ENCODE peak calls at places on chromosomes 13 and 19, in ten cellular contexts. One of them, this sample, is unnamed.

GRCh38 chr13:110726726-110727125 is 13.2 kb downstream of the ING1 start:
- DNase-seq in Panc1: no peak
- DNase-seq in stomach: no peak
- DNase-seq in fibroblast of pulmonary artery: no peak
- DNase-seq in lower leg skin: no peak
- DNase-seq in heart right ventricle: no peak
- DNase-seq in left ventricle myocardium inferior: no peak
- DNase-seq in CD8-positive, alpha-beta T cell: peak
- DNase-seq in astrocyte of the spinal cord: no peak
- DNase-seq in fibroblast of lung: no peak
- DNase-seq in this sample: no peak

GRCh38 chr13:65679240-65679639 is 1550.9 kb downstream of the PCDH9 start:
- DNase-seq in Panc1: no peak
- DNase-seq in stomach: no peak
- DNase-seq in fibroblast of pulmonary artery: peak
- DNase-seq in lower leg skin: no peak
- DNase-seq in heart right ventricle: no peak
- DNase-seq in left ventricle myocardium inferior: no peak
- DNase-seq in CD8-positive, alpha-beta T cell: no peak
- DNase-seq in astrocyte of the spinal cord: peak
- DNase-seq in fibroblast of lung: peak
- DNase-seq in this sample: no peak

GRCh38 chr13:75787249-75787940 is 151.3 kb downstream of the LMO7 start:
- DNase-seq in Panc1: no peak
- DNase-seq in stomach: no peak
- DNase-seq in fibroblast of pulmonary artery: peak
- DNase-seq in lower leg skin: no peak
- DNase-seq in heart right ventricle: no peak
- DNase-seq in left ventricle myocardium inferior: no peak
- DNase-seq in CD8-positive, alpha-beta T cell: no peak
- DNase-seq in astrocyte of the spinal cord: peak
- DNase-seq in fibroblast of lung: peak
- DNase-seq in this sample: peak

GRCh38 chr13:49711218-49711863 is 20.1 kb upstream of the EBPL start:
- DNase-seq in Panc1: no peak
- DNase-seq in stomach: no peak
- DNase-seq in fibroblast of pulmonary artery: peak
- DNase-seq in lower leg skin: no peak
- DNase-seq in heart right ventricle: no peak
- DNase-seq in left ventricle myocardium inferior: no peak
- DNase-seq in CD8-positive, alpha-beta T cell: no peak
- DNase-seq in astrocyte of the spinal cord: peak
- DNase-seq in fibroblast of lung: peak
- DNase-seq in this sample: peak

GRCh38 chr13:94481966-94482365 is 2.5 kb upstream of the DCT start:
- DNase-seq in Panc1: no peak
- DNase-seq in stomach: no peak
- DNase-seq in fibroblast of pulmonary artery: peak
- DNase-seq in lower leg skin: no peak
- DNase-seq in heart right ventricle: no peak
- DNase-seq in left ventricle myocardium inferior: peak
- DNase-seq in CD8-positive, alpha-beta T cell: no peak
- DNase-seq in astrocyte of the spinal cord: peak
- DNase-seq in fibroblast of lung: peak
- DNase-seq in this sample: peak

GRCh38 chr19:50311723-50312635 is 17.2 kb downstream of the KCNC3 start:
- DNase-seq in Panc1: no peak
- DNase-seq in stomach: no peak
- DNase-seq in fibroblast of pulmonary artery: no peak
- DNase-seq in lower leg skin: no peak
- DNase-seq in heart right ventricle: no peak
- DNase-seq in left ventricle myocardium inferior: no peak
- DNase-seq in CD8-positive, alpha-beta T cell: no peak
- DNase-seq in astrocyte of the spinal cord: no peak
- DNase-seq in fibroblast of lung: no peak
- DNase-seq in this sample: no peak

GRCh38 chr13:35954207-35954560 is 177.0 kb downstream of the DCLK1 start:
- DNase-seq in Panc1: no peak
- DNase-seq in stomach: no peak
- DNase-seq in fibroblast of pulmonary artery: no peak
- DNase-seq in lower leg skin: no peak
- DNase-seq in heart right ventricle: no peak
- DNase-seq in left ventricle myocardium inferior: no peak
- DNase-seq in CD8-positive, alpha-beta T cell: no peak
- DNase-seq in astrocyte of the spinal cord: no peak
- DNase-seq in fibroblast of lung: no peak
- DNase-seq in this sample: no peak

GRCh38 chr19:1826557-1827521 is 14.8 kb upstream of the ATP8B3 start:
- DNase-seq in Panc1: no peak
- DNase-seq in stomach: no peak
- DNase-seq in fibroblast of pulmonary artery: peak
- DNase-seq in lower leg skin: no peak
- DNase-seq in heart right ventricle: no peak
- DNase-seq in left ventricle myocardium inferior: no peak
- DNase-seq in CD8-positive, alpha-beta T cell: no peak
- DNase-seq in astrocyte of the spinal cord: no peak
- DNase-seq in fibroblast of lung: no peak
- DNase-seq in this sample: no peak

GRCh38 chr19:30160426-30160825 is 211.8 kb upstream of the ZNF536 start:
- DNase-seq in Panc1: no peak
- DNase-seq in stomach: no peak
- DNase-seq in fibroblast of pulmonary artery: no peak
- DNase-seq in lower leg skin: peak
- DNase-seq in heart right ventricle: no peak
- DNase-seq in left ventricle myocardium inferior: no peak
- DNase-seq in CD8-positive, alpha-beta T cell: no peak
- DNase-seq in astrocyte of the spinal cord: no peak
- DNase-seq in fibroblast of lung: no peak
- DNase-seq in this sample: no peak

GRCh38 chr19:30906871-30907270 is 442.4 kb downstream of the TSHZ3 start:
- DNase-seq in Panc1: no peak
- DNase-seq in stomach: no peak
- DNase-seq in fibroblast of pulmonary artery: no peak
- DNase-seq in lower leg skin: no peak
- DNase-seq in heart right ventricle: no peak
- DNase-seq in left ventricle myocardium inferior: no peak
- DNase-seq in CD8-positive, alpha-beta T cell: no peak
- DNase-seq in astrocyte of the spinal cord: no peak
- DNase-seq in fibroblast of lung: no peak
- DNase-seq in this sample: no peak

GRCh38 chr13:99656092-99656745 is 154.9 kb downstream of the TM9SF2 start:
- DNase-seq in Panc1: peak
- DNase-seq in stomach: peak
- DNase-seq in fibroblast of pulmonary artery: peak
- DNase-seq in lower leg skin: peak
- DNase-seq in heart right ventricle: peak
- DNase-seq in left ventricle myocardium inferior: peak
- DNase-seq in CD8-positive, alpha-beta T cell: peak
- DNase-seq in astrocyte of the spinal cord: peak
- DNase-seq in fibroblast of lung: peak
- DNase-seq in this sample: peak

GRCh38 chr13:66994097-66994496 is 236.0 kb downstream of the PCDH9 start:
- DNase-seq in Panc1: no peak
- DNase-seq in stomach: peak
- DNase-seq in fibroblast of pulmonary artery: peak
- DNase-seq in lower leg skin: peak
- DNase-seq in heart right ventricle: peak
- DNase-seq in left ventricle myocardium inferior: peak
- DNase-seq in CD8-positive, alpha-beta T cell: no peak
- DNase-seq in astrocyte of the spinal cord: peak
- DNase-seq in fibroblast of lung: peak
- DNase-seq in this sample: no peak

GRCh38 chr13:21868823-21869222 is 197.9 kb downstream of the FGF9 start:
- DNase-seq in Panc1: no peak
- DNase-seq in stomach: no peak
- DNase-seq in fibroblast of pulmonary artery: no peak
- DNase-seq in lower leg skin: no peak
- DNase-seq in heart right ventricle: no peak
- DNase-seq in left ventricle myocardium inferior: no peak
- DNase-seq in CD8-positive, alpha-beta T cell: no peak
- DNase-seq in astrocyte of the spinal cord: no peak
- DNase-seq in fibroblast of lung: no peak
- DNase-seq in this sample: no peak

GRCh38 chr13:89029062-89029461 is 1357.9 kb downstream of the SLITRK5 start:
- DNase-seq in Panc1: no peak
- DNase-seq in stomach: no peak
- DNase-seq in fibroblast of pulmonary artery: no peak
- DNase-seq in lower leg skin: no peak
- DNase-seq in heart right ventricle: no peak
- DNase-seq in left ventricle myocardium inferior: no peak
- DNase-seq in CD8-positive, alpha-beta T cell: no peak
- DNase-seq in astrocyte of the spinal cord: no peak
- DNase-seq in fibroblast of lung: peak
- DNase-seq in this sample: no peak

GRCh38 chr13:36870050-36870692 is 49.9 kb downstream of the SMAD9 start:
- DNase-seq in Panc1: no peak
- DNase-seq in stomach: no peak
- DNase-seq in fibroblast of pulmonary artery: no peak
- DNase-seq in lower leg skin: no peak
- DNase-seq in heart right ventricle: no peak
- DNase-seq in left ventricle myocardium inferior: no peak
- DNase-seq in CD8-positive, alpha-beta T cell: no peak
- DNase-seq in astrocyte of the spinal cord: no peak
- DNase-seq in fibroblast of lung: no peak
- DNase-seq in this sample: no peak

GRCh38 chr13:92967923-92968322 is 258.7 kb upstream of the GPC6 start:
- DNase-seq in Panc1: no peak
- DNase-seq in stomach: no peak
- DNase-seq in fibroblast of pulmonary artery: peak
- DNase-seq in lower leg skin: no peak
- DNase-seq in heart right ventricle: no peak
- DNase-seq in left ventricle myocardium inferior: no peak
- DNase-seq in CD8-positive, alpha-beta T cell: no peak
- DNase-seq in astrocyte of the spinal cord: peak
- DNase-seq in fibroblast of lung: peak
- DNase-seq in this sample: no peak
- TF ChIP-seq CTCF in Panc1: peak
- TF ChIP-seq CTCF in stomach: no peak
- TF ChIP-seq CTCF in fibroblast of pulmonary artery: peak
- TF ChIP-seq CTCF in lower leg skin: no peak
- TF ChIP-seq CTCF in heart right ventricle: no peak
- TF ChIP-seq CTCF in left ventricle myocardium inferior: no peak
- TF ChIP-seq CTCF in CD8-positive, alpha-beta T cell: no peak
- TF ChIP-seq CTCF in astrocyte of the spinal cord: peak
- TF ChIP-seq CTCF in fibroblast of lung: no peak
- TF ChIP-seq CTCF in this sample: peak

GRCh38 chr19:6425732-6426686 is 1.4 kb upstream of the KHSRP start:
- DNase-seq in Panc1: no peak
- DNase-seq in stomach: no peak
- DNase-seq in fibroblast of pulmonary artery: no peak
- DNase-seq in lower leg skin: peak
- DNase-seq in heart right ventricle: no peak
- DNase-seq in left ventricle myocardium inferior: no peak
- DNase-seq in CD8-positive, alpha-beta T cell: no peak
- DNase-seq in astrocyte of the spinal cord: no peak
- DNase-seq in fibroblast of lung: no peak
- DNase-seq in this sample: no peak
- TF ChIP-seq CTCF in Panc1: no peak
- TF ChIP-seq CTCF in stomach: no peak
- TF ChIP-seq CTCF in fibroblast of pulmonary artery: no peak
- TF ChIP-seq CTCF in lower leg skin: no peak
- TF ChIP-seq CTCF in heart right ventricle: peak
- TF ChIP-seq CTCF in left ventricle myocardium inferior: no peak
- TF ChIP-seq CTCF in CD8-positive, alpha-beta T cell: no peak
- TF ChIP-seq CTCF in astrocyte of the spinal cord: no peak
- TF ChIP-seq CTCF in fibroblast of lung: no peak
- TF ChIP-seq CTCF in this sample: peak

DNA sequence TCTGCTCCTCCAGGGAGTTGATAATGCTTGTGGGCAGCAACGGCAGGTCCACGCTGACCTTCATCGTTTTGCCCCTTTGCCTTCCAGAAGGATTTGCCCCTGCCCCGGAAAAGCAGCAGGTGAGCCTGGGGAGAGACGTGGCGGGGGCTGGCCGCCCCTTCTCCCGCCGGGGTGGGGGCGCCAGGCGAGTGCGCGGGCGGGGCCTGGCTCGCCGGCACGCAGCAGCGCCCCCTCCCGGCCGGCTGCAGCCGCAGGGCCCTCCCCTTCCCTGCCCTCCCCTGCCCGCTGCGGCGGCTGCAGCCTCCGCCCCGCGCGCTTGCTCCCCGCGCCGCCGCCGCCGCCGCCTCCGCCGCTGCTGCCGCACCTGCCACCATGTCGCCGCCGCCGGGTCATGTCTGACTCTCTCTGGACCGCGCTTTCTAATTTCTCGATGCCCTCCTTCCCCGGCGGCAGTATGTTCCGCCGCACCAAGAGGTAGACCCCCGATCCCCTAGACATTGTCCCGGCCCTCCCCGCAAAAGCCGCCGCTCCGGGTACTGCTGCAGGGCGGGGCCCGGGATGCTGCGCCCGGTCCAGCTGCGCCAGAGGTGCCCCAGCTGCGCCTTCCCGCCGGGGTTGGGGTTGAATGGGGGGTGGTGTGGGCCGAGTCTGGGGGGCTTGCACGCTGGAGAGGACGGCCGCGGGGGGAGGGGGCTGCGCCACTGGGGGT is at the start of gene MAST1:
- DNase-seq in Panc1: no peak
- DNase-seq in stomach: peak
- DNase-seq in fibroblast of pulmonary artery: no peak
- DNase-seq in lower leg skin: no peak
- DNase-seq in heart right ventricle: peak
- DNase-seq in left ventricle myocardium inferior: no peak
- DNase-seq in CD8-positive, alpha-beta T cell: peak
- DNase-seq in astrocyte of the spinal cord: no peak
- DNase-seq in fibroblast of lung: no peak
- DNase-seq in this sample: no peak
- TF ChIP-seq CTCF in Panc1: peak
- TF ChIP-seq CTCF in stomach: no peak
- TF ChIP-seq CTCF in fibroblast of pulmonary artery: no peak
- TF ChIP-seq CTCF in lower leg skin: no peak
- TF ChIP-seq CTCF in heart right ventricle: peak
- TF ChIP-seq CTCF in left ventricle myocardium inferior: peak
- TF ChIP-seq CTCF in CD8-positive, alpha-beta T cell: peak
- TF ChIP-seq CTCF in astrocyte of the spinal cord: peak
- TF ChIP-seq CTCF in fibroblast of lung: no peak
- TF ChIP-seq CTCF in this sample: peak

GRCh38 chr19:28169168-28169862 is 1043.6 kb downstream of the UQCRFS1 start:
- DNase-seq in Panc1: no peak
- DNase-seq in stomach: no peak
- DNase-seq in fibroblast of pulmonary artery: no peak
- DNase-seq in lower leg skin: no peak
- DNase-seq in heart right ventricle: no peak
- DNase-seq in left ventricle myocardium inferior: no peak
- DNase-seq in CD8-positive, alpha-beta T cell: no peak
- DNase-seq in astrocyte of the spinal cord: no peak
- DNase-seq in fibroblast of lung: no peak
- DNase-seq in this sample: no peak
- TF ChIP-seq CTCF in Panc1: no peak
- TF ChIP-seq CTCF in stomach: no peak
- TF ChIP-seq CTCF in fibroblast of pulmonary artery: no peak
- TF ChIP-seq CTCF in lower leg skin: no peak
- TF ChIP-seq CTCF in heart right ventricle: no peak
- TF ChIP-seq CTCF in left ventricle myocardium inferior: no peak
- TF ChIP-seq CTCF in CD8-positive, alpha-beta T cell: no peak
- TF ChIP-seq CTCF in astrocyte of the spinal cord: no peak
- TF ChIP-seq CTCF in fibroblast of lung: no peak
- TF ChIP-seq CTCF in this sample: no peak